ENCODE peak calls at places on chromosomes 1 and 21, in seven cellular contexts. One of them, this sample, is unnamed.

GRCh38 chr21:35922618-35923017 is 137.7 kb downstream of the SETD4 start:
- DNase-seq in GM23248: peak; percentile 49
- DNase-seq in erythroblast: no peak
- DNase-seq in CD4-positive, alpha-beta T cell: no peak
- DNase-seq in GM19239: no peak
- DNase-seq in HL-60: no peak
- DNase-seq in stimulated activated CD4-positive, alpha-beta T cell treated with anti-CD3 and anti-CD28 coated beads, Interleukin-4, amount 100 ng/mL, for 4 hours: no peak
- DNase-seq in this sample: no peak

GRCh38 chr1:67771152-67771551 is 62.1 kb downstream of the GNG12 start:
- DNase-seq in GM23248: peak; percentile 88
- DNase-seq in erythroblast: peak; percentile 25
- DNase-seq in CD4-positive, alpha-beta T cell: no peak
- DNase-seq in GM19239: no peak
- DNase-seq in HL-60: no peak
- DNase-seq in stimulated activated CD4-positive, alpha-beta T cell treated with anti-CD3 and anti-CD28 coated beads, Interleukin-4, amount 100 ng/mL, for 4 hours: no peak
- DNase-seq in this sample: no peak

GRCh38 chr1:31095298-31095981 is 29.9 kb upstream of the PUM1 start:
- DNase-seq in GM23248: peak; percentile 78
- DNase-seq in erythroblast: no peak
- DNase-seq in CD4-positive, alpha-beta T cell: no peak
- DNase-seq in GM19239: no peak
- DNase-seq in HL-60: no peak
- DNase-seq in stimulated activated CD4-positive, alpha-beta T cell treated with anti-CD3 and anti-CD28 coated beads, Interleukin-4, amount 100 ng/mL, for 4 hours: no peak
- DNase-seq in this sample: no peak

GRCh38 chr1:9440261-9440660 is 99.0 kb upstream of the SLC25A33 start:
- DNase-seq in GM23248: no peak
- DNase-seq in erythroblast: no peak
- DNase-seq in CD4-positive, alpha-beta T cell: no peak
- DNase-seq in GM19239: no peak
- DNase-seq in HL-60: no peak
- DNase-seq in stimulated activated CD4-positive, alpha-beta T cell treated with anti-CD3 and anti-CD28 coated beads, Interleukin-4, amount 100 ng/mL, for 4 hours: no peak
- DNase-seq in this sample: no peak

GRCh38 chr1:6587261-6588005 is 7.6 kb downstream of the ZBTB48 start:
- DNase-seq in GM23248: peak; percentile 26
- DNase-seq in erythroblast: no peak
- DNase-seq in CD4-positive, alpha-beta T cell: no peak
- DNase-seq in GM19239: no peak
- DNase-seq in HL-60: no peak
- DNase-seq in stimulated activated CD4-positive, alpha-beta T cell treated with anti-CD3 and anti-CD28 coated beads, Interleukin-4, amount 100 ng/mL, for 4 hours: no peak
- DNase-seq in this sample: no peak

GRCh38 chr21:43600642-43601397 is 58.5 kb downstream of the HSF2BP start:
- DNase-seq in GM23248: peak; percentile 91
- DNase-seq in erythroblast: no peak
- DNase-seq in CD4-positive, alpha-beta T cell: no peak
- DNase-seq in GM19239: no peak
- DNase-seq in HL-60: no peak
- DNase-seq in stimulated activated CD4-positive, alpha-beta T cell treated with anti-CD3 and anti-CD28 coated beads, Interleukin-4, amount 100 ng/mL, for 4 hours: no peak
- DNase-seq in this sample: no peak

GRCh38 chr1:210800756-210801155 is 333.2 kb downstream of the KCNH1 start:
- DNase-seq in GM23248: no peak
- DNase-seq in erythroblast: no peak
- DNase-seq in CD4-positive, alpha-beta T cell: no peak
- DNase-seq in GM19239: no peak
- DNase-seq in HL-60: no peak
- DNase-seq in stimulated activated CD4-positive, alpha-beta T cell treated with anti-CD3 and anti-CD28 coated beads, Interleukin-4, amount 100 ng/mL, for 4 hours: no peak
- DNase-seq in this sample: no peak

GRCh38 chr1:222182641-222183040 is 365.3 kb downstream of the HHIPL2 start:
- DNase-seq in GM23248: peak; percentile 28
- DNase-seq in erythroblast: no peak
- DNase-seq in CD4-positive, alpha-beta T cell: no peak
- DNase-seq in GM19239: no peak
- DNase-seq in HL-60: no peak
- DNase-seq in stimulated activated CD4-positive, alpha-beta T cell treated with anti-CD3 and anti-CD28 coated beads, Interleukin-4, amount 100 ng/mL, for 4 hours: no peak
- DNase-seq in this sample: no peak

GRCh38 chr1:164774819-164775654 is 216.1 kb downstream of the PBX1 start:
- DNase-seq in GM23248: no peak
- DNase-seq in erythroblast: peak; percentile 90
- DNase-seq in CD4-positive, alpha-beta T cell: no peak
- DNase-seq in GM19239: no peak
- DNase-seq in HL-60: no peak
- DNase-seq in stimulated activated CD4-positive, alpha-beta T cell treated with anti-CD3 and anti-CD28 coated beads, Interleukin-4, amount 100 ng/mL, for 4 hours: no peak
- DNase-seq in this sample: no peak

GRCh38 chr1:53350853-53351767 is 23.2 kb upstream of the LRP8 start:
- DNase-seq in GM23248: no peak
- DNase-seq in erythroblast: no peak
- DNase-seq in CD4-positive, alpha-beta T cell: no peak
- DNase-seq in GM19239: no peak
- DNase-seq in HL-60: no peak
- DNase-seq in stimulated activated CD4-positive, alpha-beta T cell treated with anti-CD3 and anti-CD28 coated beads, Interleukin-4, amount 100 ng/mL, for 4 hours: no peak
- DNase-seq in this sample: no peak

GRCh38 chr1:54309631-54310366 is 96.4 kb downstream of the SSBP3 start:
- DNase-seq in GM23248: no peak
- DNase-seq in erythroblast: no peak
- DNase-seq in CD4-positive, alpha-beta T cell: no peak
- DNase-seq in GM19239: no peak
- DNase-seq in HL-60: no peak
- DNase-seq in stimulated activated CD4-positive, alpha-beta T cell treated with anti-CD3 and anti-CD28 coated beads, Interleukin-4, amount 100 ng/mL, for 4 hours: no peak
- DNase-seq in this sample: no peak

This sample was measured in Panc1.